ENCODE peak calls at places on chromosomes 13 and 19, in seven cellular contexts. Z is nucleus accumbens; P is memory B cell; K is stimulated activated effector memory CD8-positive, alpha-beta T cell treated with anti-CD3 and anti-CD28 coated beads, Interleukin-12 subunit alpha, Interleukin-12 subunit beta, amount 100 ng/mL, for 72 hours; L is globus pallidus; R is activated effector memory CD4-positive, alpha-beta T cell treated with Interleukin-2 at 50 U/mL for 16 hours; V is H54. X is an unnamed sample.
A peak's percentile ranks its signal among the peaks of the same experiment; 100 is the strongest.

GRCh38 chr19:33302974-33303790 is 848 bp upstream of the CEBPA start:
- DNase-seq in Z (no peak), P (peak; percentile 43), K (no peak), L (no peak), R (no peak), V (no peak), X (no peak)

GRCh38 chr13:109253316-109253715 is 533.1 kb downstream of the IRS2 start:
- DNase-seq in Z (no peak), P (no peak), K (no peak), L (no peak), R (no peak), V (no peak), X (no peak)

GRCh38 chr19:2488942-2489731 is 13.2 kb downstream of the GADD45B start:
- DNase-seq in Z (no peak), P (peak; percentile 52), K (no peak), L (peak; percentile 58), R (no peak), V (no peak), X (no peak)

GRCh38 chr19:27745978-27746542 is 1466.9 kb downstream of the UQCRFS1 start:
- DNase-seq in Z (no peak), P (no peak), K (no peak), L (no peak), R (no peak), V (no peak), X (no peak)

GRCh38 chr19:29587518-29587986 is 18.5 kb upstream of the POP4 start:
- DNase-seq in Z (no peak), P (no peak), K (peak; percentile 40), L (no peak), R (peak; percentile 49), V (peak; percentile 57), X (no peak)

GRCh38 chr13:80881495-80882482 is 540.9 kb upstream of the SPRY2 start:
- DNase-seq in Z (no peak), P (no peak), K (no peak), L (no peak), R (no peak), V (no peak), X (no peak)

GRCh38 chr13:46571189-46571901 is 18.4 kb downstream of the LRCH1 start:
- DNase-seq in Z (no peak), P (no peak), K (no peak), L (no peak), R (no peak), V (no peak), X (no peak)

GRCh38 chr13:109410868-109411267 is 375.5 kb downstream of the IRS2 start:
- DNase-seq in Z (no peak), P (no peak), K (no peak), L (no peak), R (no peak), V (no peak), X (no peak)

GRCh38 chr13:20219585-20219984 is 12.5 kb downstream of the GJB6 start:
- DNase-seq in Z (no peak), P (no peak), K (no peak), L (no peak), R (no peak), V (no peak), X (no peak)

GRCh38 chr13:67833564-67833963 is 603.4 kb upstream of the PCDH9 start:
- DNase-seq in Z (no peak), P (no peak), K (no peak), L (no peak), R (no peak), V (no peak), X (no peak)

GRCh38 chr19:7377196-7377595 is 28.5 kb downstream of the ARHGEF18 start:
- DNase-seq in Z (no peak), P (no peak), K (no peak), L (no peak), R (no peak), V (no peak), X (no peak)

GRCh38 chr19:30799854-30800755 is 427.9 kb downstream of the ZNF536 start:
- DNase-seq in Z (no peak), P (no peak), K (no peak), L (peak; percentile 24), R (no peak), V (peak; percentile 35), X (peak; percentile 9)

GRCh38 chr19:31054430-31054829 is 294.8 kb downstream of the TSHZ3 start:
- DNase-seq in Z (no peak), P (no peak), K (peak; percentile 4), L (no peak), R (peak; percentile 6), V (peak; percentile 60), X (no peak)

GRCh38 chr13:113118328-113119021 is 4.1 kb upstream of the F10 start:
- DNase-seq in Z (no peak), P (no peak), K (no peak), L (no peak), R (no peak), V (no peak), X (no peak)